ENCODE peak calls at places on chromosome 5, in seven cellular contexts. D is activated CD4-positive, alpha-beta T cell treated with anti-CD3 and anti-CD28 coated beads, Interleukin-2, amount 50 U/mL, for 1 hour; A is esophagus muscularis mucosa; U is endodermal cell; Q is lower lobe of right lung; I is T-helper 9 cell; H is NCI-H82. T is an unnamed sample.
A peak's percentile ranks its signal among the peaks of the same experiment; 100 is the strongest.

GRCh38 chr5:167694562-167694961 is 596.9 kb upstream of the WWC1 start:
- DNase-seq in D (no peak), A (no peak), U (no peak), Q (no peak), I (no peak), H (no peak), T (no peak)

GRCh38 chr5:172441262-172441751 is 13.0 kb downstream of the SH3PXD2B start:
- DNase-seq in D (no peak), A (no peak), U (no peak), Q (no peak), I (no peak), H (no peak), T (no peak)

GRCh38 chr5:1718669-1719068 is 81.0 kb downstream of the MRPL36 start:
- DNase-seq in D (no peak), A (no peak), U (no peak), Q (no peak), I (no peak), H (no peak), T (no peak)

GRCh38 chr5:141488591-141489478 is at the start of gene PCDHGC5:
- DNase-seq in D (no peak), A (no peak), U (peak; percentile 63), Q (no peak), I (no peak), H (no peak), T (no peak)

GRCh38 chr5:113427871-113428574 is 6.8 kb downstream of the TSSK1B start:
- DNase-seq in D (no peak), A (no peak), U (no peak), Q (no peak), I (no peak), H (peak; percentile 50), T (no peak)

GRCh38 chr5:10126900-10127299 is 122.8 kb downstream of the ATPSCKMT start:
- DNase-seq in D (no peak), A (no peak), U (no peak), Q (no peak), I (no peak), H (no peak), T (no peak)

GRCh38 chr5:180860273-180860886 is 696 bp downstream of the ZFP62 start:
- DNase-seq in D (no peak), A (peak; percentile 72), U (peak; percentile 89), Q (peak; percentile 53), I (peak; percentile 26), H (peak; percentile 54), T (peak; percentile 31)

GRCh38 chr5:90193185-90193822 is 216.3 kb downstream of the CETN3 start:
- DNase-seq in D (no peak), A (no peak), U (peak; percentile 54), Q (no peak), I (no peak), H (no peak), T (no peak)

GRCh38 chr5:33148076-33148501 is 292.7 kb upstream of the TARS1 start:
- DNase-seq in D (no peak), A (no peak), U (no peak), Q (no peak), I (no peak), H (no peak), T (no peak)

GRCh38 chr5:157143127-157143959 is 678 bp upstream of the MED7 start:
- DNase-seq in D (peak; percentile 37), A (no peak), U (peak; percentile 45), Q (peak; percentile 67), I (peak; percentile 29), H (peak; percentile 79), T (peak; percentile 35)

GRCh38 chr5:162488077-162488476 is 420.5 kb downstream of the GABRG2 start:
- DNase-seq in D (no peak), A (no peak), U (no peak), Q (no peak), I (no peak), H (no peak), T (no peak)

GRCh38 chr5:25763781-25764180 is 1119.0 kb upstream of the CDH10 start:
- DNase-seq in D (no peak), A (no peak), U (no peak), Q (no peak), I (no peak), H (no peak), T (no peak)

GRCh38 chr5:148290271-148291195 is 21.7 kb upstream of the SPINK7 start:
- DNase-seq in D (no peak), A (no peak), U (peak; percentile 65), Q (no peak), I (no peak), H (peak; percentile 44), T (no peak)

GRCh38 chr5:154044585-154044984 is 5.8 kb downstream of the MFAP3 start:
- DNase-seq in D (no peak), A (no peak), U (no peak), Q (no peak), I (no peak), H (no peak), T (no peak)

GRCh38 chr5:111548992-111549649 is 36.8 kb upstream of the STARD4 start:
- DNase-seq in D (no peak), A (no peak), U (peak; percentile 60), Q (no peak), I (no peak), H (no peak), T (no peak)

GRCh38 chr5:32687167-32687831 is 23.8 kb upstream of the NPR3 start:
- DNase-seq in D (no peak), A (peak; percentile 66), U (no peak), Q (no peak), I (no peak), H (no peak), T (no peak)

GRCh38 chr5:149365418-149365817 is 7.6 kb downstream of the PCYOX1L start:
- DNase-seq in D (no peak), A (no peak), U (peak; percentile 22), Q (no peak), I (no peak), H (no peak), T (no peak)

GRCh38 chr5:65815156-65815555 is 93.2 kb downstream of the NLN start:
- DNase-seq in D (no peak), A (no peak), U (no peak), Q (no peak), I (no peak), H (no peak), T (no peak)

GRCh38 chr5:178078197-178078995 is 34.9 kb upstream of the N4BP3 start:
- DNase-seq in D (no peak), A (no peak), U (no peak), Q (no peak), I (no peak), H (no peak), T (no peak)

GRCh38 chr5:126846344-126846743 is 69.4 kb downstream of the LMNB1 start:
- DNase-seq in D (no peak), A (peak; percentile 14), U (no peak), Q (no peak), I (no peak), H (no peak), T (no peak)

GRCh38 chr5:81209386-81209785 is 23.7 kb upstream of the CKMT2 start:
- DNase-seq in D (no peak), A (no peak), U (no peak), Q (no peak), I (no peak), H (no peak), T (no peak)

GRCh38 chr5:132268698-132269551 is 11.4 kb downstream of the PDLIM4 start:
- DNase-seq in D (no peak), A (peak; percentile 86), U (no peak), Q (no peak), I (no peak), H (peak; percentile 49), T (no peak)

GRCh38 chr5:133116601-133117000 is 64.8 kb downstream of the HSPA4 start:
- DNase-seq in D (no peak), A (no peak), U (peak; percentile 29), Q (no peak), I (no peak), H (no peak), T (no peak)

T was measured in T-cell.